ENCODE peak calls at places on chromosomes 13 and 19, in seven cellular contexts. D is activated CD4-positive, CD25-positive, alpha-beta regulatory T cell treated with anti-CD3 and anti-CD28 coated beads, Interleukin-2, amount 50 U/mL, for 16 hours; Z is activated T-cell treated with anti-CD3 and anti-CD28 coated beads, Interleukin-2, amount 50 U/mL, for 24 hours; Q is lower leg skin; C is fibroblast of lung; E is breast epithelium; K is occipital lobe. S is an unnamed sample.
A peak's percentile ranks its signal among the peaks of the same experiment; 100 is the strongest.

GRCh38 chr13:21672811-21673591 is 2.1 kb downstream of the FGF9 start:
- DNase-seq in D (no peak), Z (peak; percentile 40), Q (no peak), K (no peak), C (no peak), E (no peak), S (no peak)

GRCh38 chr13:53749306-53749705 is 720.7 kb downstream of the OLFM4 start:
- DNase-seq in K (no peak), C (no peak), Q (no peak), Z (no peak), E (no peak), D (no peak), S (no peak)

GRCh38 chr13:21837841-21838551 is 167.1 kb downstream of the FGF9 start:
- DNase-seq in C (no peak), Z (no peak), E (no peak), Q (peak; percentile 32), D (no peak), K (no peak), S (no peak)

GRCh38 chr13:20993211-20993610 is 68.2 kb downstream of the LATS2 start:
- DNase-seq in K (no peak), C (no peak), E (no peak), D (no peak), Z (no peak), Q (no peak), S (no peak)

GRCh38 chr19:29211562-29212416 is 1.2 kb downstream of the UQCRFS1 start:
- DNase-seq in E (no peak), D (no peak), Q (no peak), Z (no peak), C (peak; percentile 19), K (no peak), S (no peak)

GRCh38 chr13:112704634-112705145 is 14.9 kb downstream of the ATP11A start:
- DNase-seq in E (no peak), K (no peak), Q (no peak), D (no peak), C (no peak), Z (no peak), S (no peak)

GRCh38 chr19:54207908-54208783 is 7.5 kb downstream of the RPS9 start:
- DNase-seq in Q (peak; percentile 79), C (peak; percentile 99), D (no peak), K (peak; percentile 12), Z (peak; percentile 72), E (peak; percentile 62), S (no peak)

GRCh38 chr19:45164577-45165335 is 4.0 kb upstream of the NKPD1 start:
- DNase-seq in D (no peak), C (peak; percentile 47), E (peak; percentile 85), Z (peak; percentile 61), K (no peak), Q (no peak), S (no peak)

GRCh38 chr19:50368649-50369570 is 3.5 kb upstream of the NAPSA start:
- DNase-seq in Z (peak; percentile 90), E (peak; percentile 86), D (peak; percentile 50), K (peak; percentile 83), C (peak; percentile 85), Q (peak; percentile 88), S (peak; percentile 51)

GRCh38 chr19:53647792-53648191 is 16.0 kb downstream of the DPRX start:
- DNase-seq in Z (no peak), K (no peak), Q (no peak), E (no peak), D (no peak), C (no peak), S (no peak)

GRCh38 chr19:46824887-46825730 is 25.5 kb downstream of the AP2S1 start:
- DNase-seq in C (peak; percentile 26), K (no peak), Q (no peak), D (no peak), Z (no peak), E (no peak), S (no peak)